ENCODE peak calls at places on chromosomes 2 and 18, in four cellular contexts. One of them, this sample, is unnamed.
A peak's percentile ranks its signal among the peaks of the same experiment; 100 is the strongest.

GRCh38 chr2:186575302-186575701 is 14.6 kb upstream of the ITGAV start:
- DNase-seq in nephron progenitor cell: no peak
- DNase-seq in transverse colon: no peak
- DNase-seq in WTC11: no peak
- DNase-seq in this sample: peak; percentile 33

GRCh38 chr2:25305809-25306208 is 35.9 kb downstream of the DNMT3A start:
- DNase-seq in nephron progenitor cell: no peak
- DNase-seq in transverse colon: no peak
- DNase-seq in WTC11: no peak
- DNase-seq in this sample: peak; percentile 80

GRCh38 chr2:192729369-192729768 is 534.6 kb upstream of the TMEFF2 start:
- DNase-seq in nephron progenitor cell: no peak
- DNase-seq in transverse colon: no peak
- DNase-seq in WTC11: no peak
- DNase-seq in this sample: no peak

GRCh38 chr18:47215554-47216138 is 35.8 kb downstream of the SKOR2 start:
- DNase-seq in nephron progenitor cell: peak; percentile 18
- DNase-seq in transverse colon: no peak
- DNase-seq in WTC11: peak; percentile 30
- DNase-seq in this sample: peak; percentile 5

GRCh38 chr18:55213586-55213985 is 254.3 kb upstream of the CCDC68 start:
- DNase-seq in nephron progenitor cell: no peak
- DNase-seq in transverse colon: no peak
- DNase-seq in WTC11: no peak
- DNase-seq in this sample: peak; percentile 10

GRCh38 chr18:21307578-21307977 is 65.5 kb downstream of the GREB1L start:
- DNase-seq in nephron progenitor cell: peak; percentile 29
- DNase-seq in transverse colon: no peak
- DNase-seq in WTC11: no peak
- DNase-seq in this sample: no peak

GRCh38 chr2:229408356-229408755 is 137.3 kb upstream of the PID1 start:
- DNase-seq in nephron progenitor cell: no peak
- DNase-seq in transverse colon: peak; percentile 47
- DNase-seq in WTC11: no peak
- DNase-seq in this sample: peak; percentile 22

GRCh38 chr2:156331572-156332451 is 709 bp downstream of the NR4A2 start:
- DNase-seq in nephron progenitor cell: peak; percentile 40
- DNase-seq in transverse colon: peak; percentile 74
- DNase-seq in WTC11: no peak
- DNase-seq in this sample: peak; percentile 55

GRCh38 chr2:60779426-60779825 is 23.4 kb downstream of the PAPOLG start:
- DNase-seq in nephron progenitor cell: no peak
- DNase-seq in transverse colon: no peak
- DNase-seq in WTC11: no peak
- DNase-seq in this sample: no peak

GRCh38 chr2:161613161-161613560 is 11.1 kb upstream of the SLC4A10 start:
- DNase-seq in nephron progenitor cell: no peak
- DNase-seq in transverse colon: no peak
- DNase-seq in WTC11: no peak
- DNase-seq in this sample: no peak

GRCh38 chr18:48938827-48939367 is 11.9 kb downstream of the SMAD7 start:
- DNase-seq in nephron progenitor cell: no peak
- DNase-seq in transverse colon: no peak
- DNase-seq in WTC11: no peak
- DNase-seq in this sample: no peak

GRCh38 chr18:43396266-43396665 is 119.0 kb upstream of the SYT4 start:
- DNase-seq in nephron progenitor cell: no peak
- DNase-seq in transverse colon: no peak
- DNase-seq in WTC11: no peak
- DNase-seq in this sample: no peak

This sample was measured in thyroid gland.